ENCODE peak calls at places on chromosomes 16 and 17, in seven cellular contexts. K, R, F, Z, S, X and A are unnamed samples.

GRCh38 chr17:78661092-78661770 is 84.0 kb upstream of the DNAH17 start:
- DNase-seq in Z (no peak), S (no peak), X (no peak), K (no peak), R (peak), F (no peak), A (no peak)

GRCh38 chr16:85449195-85449884 is 163.8 kb upstream of the GSE1 start:
- DNase-seq in R (no peak), F (no peak), K (no peak), Z (peak), X (no peak), S (no peak), A (no peak)

GRCh38 chr17:49356320-49356719 is 5.7 kb downstream of the ZNF652 start:
- DNase-seq in Z (no peak), S (no peak), K (no peak), X (no peak), F (no peak), R (no peak), A (no peak)

GRCh38 chr17:81641825-81642489 is 5.0 kb downstream of the TSPAN10 start:
- DNase-seq in X (no peak), Z (no peak), K (no peak), S (no peak), F (peak), R (peak), A (peak)

GRCh38 chr17:17414316-17414937 is 62.4 kb upstream of the MED9 start:
- DNase-seq in Z (no peak), X (no peak), F (no peak), K (no peak), S (no peak), R (no peak), A (peak)

GRCh38 chr17:8698142-8699050 is 46.2 kb downstream of the CCDC42 start:
- DNase-seq in K (peak), F (peak), X (no peak), Z (no peak), R (no peak), S (no peak), A (peak)

GRCh38 chr16:27511657-27512056 is 38.1 kb downstream of the GTF3C1 start:
- DNase-seq in Z (no peak), K (no peak), S (no peak), F (no peak), X (no peak), R (no peak), A (no peak)

GRCh38 chr17:8997994-8998628 is 23.2 kb upstream of the NTN1 start:
- DNase-seq in Z (peak), S (peak), R (peak), X (no peak), F (peak), K (peak), A (peak)

GRCh38 chr17:50943575-50943933 is 77.4 kb upstream of the TOB1 start:
- DNase-seq in S (no peak), R (no peak), F (no peak), X (no peak), Z (no peak), K (peak), A (no peak)

GRCh38 chr17:40726919-40727318 is 23.4 kb upstream of the KRT24 start:
- DNase-seq in F (no peak), Z (peak), R (no peak), K (no peak), X (no peak), S (no peak), A (peak)

GRCh38 chr16:80614908-80615696 is 74.3 kb downstream of the DYNLRB2 start:
- DNase-seq in X (no peak), F (peak), K (no peak), Z (no peak), S (no peak), R (peak), A (peak)

GRCh38 chr17:82023447-82024241 is 539 bp downstream of the LRRC45 start:
- DNase-seq in R (peak), X (no peak), S (no peak), F (no peak), Z (no peak), K (peak), A (peak)

GRCh38 chr17:3004925-3005324 is 58.5 kb downstream of the OR1D5 start:
- DNase-seq in Z (no peak), F (no peak), S (no peak), K (peak), R (no peak), X (no peak), A (no peak)

GRCh38 chr17:17132746-17133145 is 73.4 kb downstream of the PLD6 start:
- DNase-seq in S (no peak), Z (no peak), F (no peak), K (no peak), X (no peak), R (no peak), A (no peak)

GRCh38 chr16:89320717-89321501 is 103.4 kb downstream of the ZNF778 start:
- DNase-seq in S (no peak), X (no peak), K (no peak), R (no peak), Z (no peak), F (peak), A (peak)

GRCh38 chr17:6471531-6472465 is 27.5 kb downstream of the PIMREG start:
- DNase-seq in R (peak), Z (no peak), X (no peak), K (no peak), F (peak), S (no peak), A (peak)

GRCh38 chr17:7549401-7550055 is 670 bp downstream of the TNFSF12 start:
- DNase-seq in Z (no peak), F (no peak), K (no peak), R (no peak), S (no peak), X (no peak), A (no peak)

GRCh38 chr17:60174035-60174434 is 24.3 kb downstream of the CA4 start:
- DNase-seq in Z (no peak), F (no peak), K (no peak), X (no peak), S (no peak), R (no peak), A (no peak)

GRCh38 chr16:19858006-19858653 is 26.5 kb downstream of the GPRC5B start:
- DNase-seq in X (no peak), K (no peak), R (no peak), Z (no peak), S (no peak), F (no peak), A (no peak)

GRCh38 chr17:63974594-63975192 is 2.0 kb upstream of the SCN4A start:
- DNase-seq in Z (no peak), K (no peak), R (peak), S (no peak), X (no peak), F (no peak), A (peak)

GRCh38 chr16:11098601-11099377 is 154.4 kb downstream of the CLEC16A start:
- DNase-seq in K (no peak), S (no peak), R (no peak), Z (no peak), X (no peak), F (no peak), A (no peak)

DNA sequence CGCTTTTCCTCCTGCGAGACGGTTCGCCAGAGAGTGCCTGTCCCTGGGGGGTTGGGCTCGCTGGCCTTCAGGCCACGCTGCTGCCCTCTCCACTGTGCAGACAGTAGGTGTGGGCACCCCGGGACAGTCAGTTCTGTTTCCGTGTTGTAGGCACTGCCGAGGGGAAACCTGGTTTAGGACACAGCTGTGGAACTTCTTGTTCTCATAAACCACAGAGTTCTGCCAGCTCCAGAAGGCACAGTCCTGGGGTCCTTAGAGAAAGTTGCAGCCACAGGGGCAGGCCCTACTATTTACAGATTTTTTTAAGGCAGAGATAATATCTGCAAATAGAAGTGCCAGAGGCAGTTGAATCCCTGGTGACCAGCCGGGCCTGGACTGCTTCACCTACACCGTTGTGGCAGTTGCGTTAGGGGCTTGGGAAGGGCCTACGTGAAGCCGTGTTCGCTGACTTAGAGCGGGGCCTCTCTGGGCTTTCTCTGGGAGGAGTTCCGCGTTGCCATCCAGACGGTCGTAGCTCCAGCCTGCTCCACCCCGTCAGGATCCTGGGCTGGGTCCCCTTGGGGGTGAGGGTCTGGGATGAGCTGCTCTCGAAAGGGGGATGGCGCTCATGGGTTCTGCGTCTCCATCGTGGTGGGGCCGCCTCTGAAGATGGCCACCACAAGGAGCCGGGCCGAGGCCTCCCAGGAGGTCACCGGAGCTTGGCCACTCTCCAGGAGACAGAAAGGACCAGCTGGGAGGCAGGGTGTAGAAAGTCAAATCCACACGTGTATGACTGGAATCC is 126.3 kb downstream of the BANP start:
- DNase-seq in X (no peak), K (peak), F (no peak), Z (no peak), R (no peak), S (no peak), A (no peak)
- TF ChIP-seq RFX5 in X (no peak), K (no peak), F (no peak), Z (no peak), R (no peak), S (no peak), A (no peak)

DNA sequence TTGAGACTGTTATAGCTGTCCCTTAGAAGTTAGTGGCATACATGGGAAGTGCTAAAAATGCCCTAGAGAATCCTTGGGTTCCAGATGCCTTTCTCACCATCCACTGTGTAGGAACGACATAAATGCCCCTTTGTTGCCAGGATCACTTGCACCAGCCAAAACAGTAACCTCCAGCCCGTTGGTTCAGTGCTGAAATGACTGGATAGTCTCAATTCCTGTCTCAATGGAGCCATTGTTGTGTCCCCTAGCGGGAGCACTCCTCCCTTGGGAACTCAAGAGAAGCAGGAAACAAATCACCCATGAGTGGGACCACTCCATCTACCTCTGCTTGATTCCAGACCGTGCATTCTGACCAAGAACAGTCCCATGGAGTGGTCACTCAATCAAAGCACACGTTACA is 23.1 kb downstream of the MPHOSPH6 start:
- DNase-seq in F (no peak), R (no peak), K (no peak), X (no peak), Z (peak), S (no peak), A (no peak)
- TF ChIP-seq RFX5 in F (no peak), R (no peak), K (no peak), X (no peak), Z (no peak), S (no peak), A (no peak)

GRCh38 chr17:43757171-43757660 is 1.4 kb downstream of the SOST start:
- DNase-seq in K (no peak), X (no peak), Z (no peak), R (no peak), F (no peak), S (no peak), A (no peak)

GRCh38 chr17:43756176-43756575 is 2.4 kb downstream of the SOST start:
- DNase-seq in F (no peak), S (no peak), X (no peak), K (no peak), R (no peak), Z (no peak), A (no peak)

GRCh38 chr17:43753488-43754129 is 5.0 kb downstream of the SOST start:
- DNase-seq in X (no peak), K (no peak), S (peak), R (no peak), Z (no peak), F (peak), A (peak)

GRCh38 chr17:43754947-43755346 is 3.6 kb downstream of the SOST start:
- DNase-seq in Z (no peak), S (no peak), R (no peak), X (no peak), K (no peak), F (no peak), A (no peak)

DNA sequence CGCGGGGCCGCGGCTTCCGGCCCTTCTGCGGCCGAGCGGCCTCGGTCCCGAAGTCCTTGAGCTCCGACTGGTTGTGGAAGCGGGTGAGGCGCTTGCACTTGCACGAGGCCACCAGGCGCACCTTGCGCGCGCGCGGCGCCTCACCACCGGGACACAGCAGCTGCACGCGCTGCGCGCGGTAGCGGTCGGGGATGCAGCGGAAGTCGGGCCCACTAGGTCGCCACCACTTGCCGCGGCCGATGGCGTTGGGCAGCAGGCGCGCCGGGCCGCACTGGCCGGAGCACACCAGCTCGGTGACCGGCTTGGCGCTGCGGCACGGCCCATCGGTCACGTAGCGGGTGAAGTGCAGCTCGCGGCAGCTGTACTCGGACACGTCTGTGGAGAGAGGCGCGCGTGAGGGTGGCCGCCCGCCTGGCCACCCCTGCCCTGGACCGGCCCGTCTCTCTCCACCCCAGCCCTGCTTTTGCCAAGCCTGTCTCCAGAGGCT is 3.2 kb downstream of the SOST start:
- DNase-seq in F (no peak), S (no peak), X (peak), R (no peak), Z (no peak), K (no peak), A (peak)
- TF ChIP-seq RFX5 in F (no peak), S (no peak), X (no peak), R (no peak), Z (no peak), K (no peak), A (no peak)

GRCh38 chr16:3998793-3999478 is 117.3 kb downstream of the ADCY9 start:
- DNase-seq in S (no peak), R (no peak), F (no peak), X (no peak), K (no peak), Z (no peak), A (peak)
- TF ChIP-seq RFX5 in S (no peak), R (no peak), F (no peak), X (no peak), K (no peak), Z (no peak), A (no peak)

GRCh38 chr16:74811911-74812310 is 37.3 kb upstream of the FA2H start:
- DNase-seq in Z (no peak), R (no peak), K (no peak), S (no peak), X (no peak), F (no peak), A (no peak)

GRCh38 chr16:74807052-74807646 is 32.5 kb upstream of the FA2H start:
- DNase-seq in R (no peak), F (no peak), K (no peak), S (no peak), Z (no peak), X (no peak), A (no peak)
- TF ChIP-seq RFX5 in R (no peak), F (no peak), K (no peak), S (no peak), Z (no peak), X (no peak), A (no peak)

GRCh38 chr17:80175411-80175810 is 5.6 kb downstream of the CARD14 start:
- DNase-seq in R (peak), K (peak), Z (no peak), X (no peak), S (no peak), F (no peak), A (no peak)
- TF ChIP-seq RFX5 in R (no peak), K (no peak), Z (no peak), X (no peak), S (no peak), F (no peak), A (no peak)

DNA sequence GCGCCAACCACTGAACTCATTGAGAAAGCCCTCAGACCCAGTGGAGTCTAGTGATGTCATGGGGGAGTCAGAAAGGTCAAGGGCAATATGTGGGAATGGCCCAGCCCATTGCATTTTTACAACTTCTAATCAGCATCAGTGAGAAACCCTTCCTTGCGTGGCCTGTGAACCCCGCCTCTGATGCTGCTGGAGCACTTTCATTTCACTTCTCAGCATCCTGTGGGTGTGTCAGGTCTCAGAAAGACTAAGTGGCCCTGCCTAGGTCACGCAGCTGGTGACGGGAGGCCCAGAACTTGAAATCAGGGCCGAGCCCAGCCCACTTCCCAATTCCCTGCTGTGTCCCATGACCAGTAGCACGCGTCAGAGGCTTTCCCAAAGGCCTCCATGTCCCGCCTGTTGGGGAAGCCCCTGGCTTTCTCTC is 6.1 kb downstream of the DNAI2 start:
- DNase-seq in X (no peak), K (no peak), S (no peak), Z (no peak), R (no peak), F (no peak), A (no peak)
- TF ChIP-seq RFX5 in X (no peak), K (no peak), S (no peak), Z (no peak), R (no peak), F (no peak), A (no peak)

GRCh38 chr17:68734911-68735310 is 133.7 kb upstream of the FAM20A start:
- DNase-seq in Z (no peak), R (no peak), X (no peak), K (no peak), F (no peak), S (no peak), A (no peak)

GRCh38 chr17:68738044-68738443 is 136.9 kb upstream of the FAM20A start:
- DNase-seq in F (no peak), R (no peak), S (no peak), X (no peak), Z (no peak), K (no peak), A (no peak)

GRCh38 chr17:68740555-68741447 is 139.6 kb upstream of the FAM20A start:
- DNase-seq in F (no peak), R (peak), K (no peak), X (no peak), S (no peak), Z (no peak), A (no peak)
- TF ChIP-seq RFX5 in F (no peak), R (no peak), K (no peak), X (no peak), S (no peak), Z (no peak), A (no peak)